ENCODE peak calls at places on chromosome 2, in eight cellular contexts. One of them, this sample, is unnamed.

GRCh38 chr2:216650607-216651229 is 17.5 kb downstream of the IGFBP2 start:
- DNase-seq in activated CD4-positive, alpha-beta T cell treated with anti-CD3 and anti-CD28 coated beads, Interleukin-2, amount 50 U/mL, for 1 hour: no peak
- DNase-seq in NCI-H146: no peak
- DNase-seq in WERI-Rb-1: no peak
- DNase-seq in epithelial cell of esophagus: no peak
- DNase-seq in AG04450: no peak
- DNase-seq in AG20443: no peak
- DNase-seq in upper lobe of right lung: no peak
- DNase-seq in this sample: no peak

GRCh38 chr2:25851740-25852503 is 26.4 kb downstream of the ASXL2 start:
- DNase-seq in epithelial cell of esophagus: peak
- DNase-seq in AG04450: peak
- DNase-seq in activated CD4-positive, alpha-beta T cell treated with anti-CD3 and anti-CD28 coated beads, Interleukin-2, amount 50 U/mL, for 1 hour: no peak
- DNase-seq in upper lobe of right lung: no peak
- DNase-seq in NCI-H146: peak
- DNase-seq in WERI-Rb-1: no peak
- DNase-seq in AG20443: peak
- DNase-seq in this sample: peak

GRCh38 chr2:229342376-229342775 is 71.3 kb upstream of the PID1 start:
- DNase-seq in epithelial cell of esophagus: peak
- DNase-seq in activated CD4-positive, alpha-beta T cell treated with anti-CD3 and anti-CD28 coated beads, Interleukin-2, amount 50 U/mL, for 1 hour: no peak
- DNase-seq in upper lobe of right lung: peak
- DNase-seq in WERI-Rb-1: peak
- DNase-seq in AG20443: no peak
- DNase-seq in NCI-H146: peak
- DNase-seq in AG04450: no peak
- DNase-seq in this sample: no peak

GRCh38 chr2:44623622-44624351 is 262.0 kb downstream of the CAMKMT start:
- DNase-seq in activated CD4-positive, alpha-beta T cell treated with anti-CD3 and anti-CD28 coated beads, Interleukin-2, amount 50 U/mL, for 1 hour: no peak
- DNase-seq in WERI-Rb-1: no peak
- DNase-seq in upper lobe of right lung: no peak
- DNase-seq in NCI-H146: peak
- DNase-seq in AG04450: no peak
- DNase-seq in AG20443: no peak
- DNase-seq in epithelial cell of esophagus: no peak
- DNase-seq in this sample: no peak

GRCh38 chr2:86332654-86333053 is 4.8 kb downstream of the REEP1 start:
- DNase-seq in epithelial cell of esophagus: no peak
- DNase-seq in NCI-H146: no peak
- DNase-seq in upper lobe of right lung: no peak
- DNase-seq in AG20443: no peak
- DNase-seq in AG04450: no peak
- DNase-seq in activated CD4-positive, alpha-beta T cell treated with anti-CD3 and anti-CD28 coated beads, Interleukin-2, amount 50 U/mL, for 1 hour: no peak
- DNase-seq in WERI-Rb-1: no peak
- DNase-seq in this sample: no peak

GRCh38 chr2:134490535-134490934 is 228.3 kb downstream of the TMEM163 start:
- DNase-seq in AG20443: no peak
- DNase-seq in upper lobe of right lung: no peak
- DNase-seq in activated CD4-positive, alpha-beta T cell treated with anti-CD3 and anti-CD28 coated beads, Interleukin-2, amount 50 U/mL, for 1 hour: no peak
- DNase-seq in epithelial cell of esophagus: no peak
- DNase-seq in WERI-Rb-1: no peak
- DNase-seq in AG04450: no peak
- DNase-seq in NCI-H146: no peak
- DNase-seq in this sample: no peak

GRCh38 chr2:118268268-118268667 is 180.0 kb downstream of the INSIG2 start:
- DNase-seq in activated CD4-positive, alpha-beta T cell treated with anti-CD3 and anti-CD28 coated beads, Interleukin-2, amount 50 U/mL, for 1 hour: no peak
- DNase-seq in upper lobe of right lung: no peak
- DNase-seq in AG04450: no peak
- DNase-seq in epithelial cell of esophagus: no peak
- DNase-seq in WERI-Rb-1: no peak
- DNase-seq in AG20443: no peak
- DNase-seq in NCI-H146: no peak
- DNase-seq in this sample: no peak

GRCh38 chr2:232698552-232699091 is 1.5 kb downstream of the GIGYF2 start:
- DNase-seq in epithelial cell of esophagus: no peak
- DNase-seq in upper lobe of right lung: no peak
- DNase-seq in NCI-H146: no peak
- DNase-seq in activated CD4-positive, alpha-beta T cell treated with anti-CD3 and anti-CD28 coated beads, Interleukin-2, amount 50 U/mL, for 1 hour: no peak
- DNase-seq in WERI-Rb-1: no peak
- DNase-seq in AG04450: no peak
- DNase-seq in AG20443: no peak
- DNase-seq in this sample: no peak

GRCh38 chr2:196113061-196113974 is 44.7 kb upstream of the DNAH7 start:
- DNase-seq in upper lobe of right lung: no peak
- DNase-seq in AG20443: peak
- DNase-seq in activated CD4-positive, alpha-beta T cell treated with anti-CD3 and anti-CD28 coated beads, Interleukin-2, amount 50 U/mL, for 1 hour: no peak
- DNase-seq in AG04450: peak
- DNase-seq in NCI-H146: no peak
- DNase-seq in epithelial cell of esophagus: peak
- DNase-seq in WERI-Rb-1: no peak
- DNase-seq in this sample: no peak

GRCh38 chr2:229096667-229097066 is 174.4 kb downstream of the PID1 start:
- DNase-seq in WERI-Rb-1: no peak
- DNase-seq in activated CD4-positive, alpha-beta T cell treated with anti-CD3 and anti-CD28 coated beads, Interleukin-2, amount 50 U/mL, for 1 hour: no peak
- DNase-seq in AG04450: no peak
- DNase-seq in AG20443: no peak
- DNase-seq in epithelial cell of esophagus: no peak
- DNase-seq in NCI-H146: no peak
- DNase-seq in upper lobe of right lung: no peak
- DNase-seq in this sample: no peak

This sample was measured in stromal cell of bone marrow.